ENCODE peak calls at places on chromosomes 12 and 14, in five cellular contexts. One of them, this sample, is unnamed.

GRCh38 chr12:88870000-88870737 is 289.9 kb upstream of the KITLG start:
- DNase-seq in AG09319: peak
- DNase-seq in progenitor cell of endocrine pancreas: no peak
- DNase-seq in suprapubic skin: no peak
- DNase-seq in lower leg skin: no peak
- DNase-seq in this sample: no peak

GRCh38 chr14:76900406-76901085 is 74.3 kb downstream of the LRRC74A start:
- DNase-seq in suprapubic skin: no peak
- DNase-seq in progenitor cell of endocrine pancreas: no peak
- DNase-seq in AG09319: no peak
- DNase-seq in lower leg skin: no peak
- DNase-seq in this sample: no peak

GRCh38 chr14:94768141-94768520 is 1.8 kb downstream of the GSC start:
- DNase-seq in progenitor cell of endocrine pancreas: no peak
- DNase-seq in lower leg skin: no peak
- DNase-seq in suprapubic skin: no peak
- DNase-seq in AG09319: no peak
- DNase-seq in this sample: no peak

GRCh38 chr14:68232643-68233055 is 413.1 kb downstream of the RAD51B start:
- DNase-seq in progenitor cell of endocrine pancreas: no peak
- DNase-seq in suprapubic skin: no peak
- DNase-seq in lower leg skin: peak
- DNase-seq in AG09319: peak
- DNase-seq in this sample: peak

GRCh38 chr12:5434647-5434968 is 2.7 kb downstream of the NTF3 start:
- DNase-seq in lower leg skin: no peak
- DNase-seq in suprapubic skin: no peak
- DNase-seq in progenitor cell of endocrine pancreas: no peak
- DNase-seq in AG09319: no peak
- DNase-seq in this sample: no peak

GRCh38 chr12:20376984-20377383 is 8.6 kb downstream of the PDE3A start:
- DNase-seq in lower leg skin: no peak
- DNase-seq in suprapubic skin: no peak
- DNase-seq in AG09319: no peak
- DNase-seq in progenitor cell of endocrine pancreas: no peak
- DNase-seq in this sample: no peak

GRCh38 chr12:27875677-27876076 is 95.6 kb upstream of the MANSC4 start:
- DNase-seq in lower leg skin: no peak
- DNase-seq in suprapubic skin: no peak
- DNase-seq in AG09319: no peak
- DNase-seq in progenitor cell of endocrine pancreas: no peak
- DNase-seq in this sample: no peak

GRCh38 chr12:23621910-23622309 is 327.6 kb downstream of the SOX5 start:
- DNase-seq in AG09319: no peak
- DNase-seq in lower leg skin: no peak
- DNase-seq in progenitor cell of endocrine pancreas: no peak
- DNase-seq in suprapubic skin: no peak
- DNase-seq in this sample: no peak

GRCh38 chr14:21066882-21067502 is 3.1 kb upstream of the ARHGEF40 start:
- DNase-seq in suprapubic skin: no peak
- DNase-seq in lower leg skin: no peak
- DNase-seq in AG09319: no peak
- DNase-seq in progenitor cell of endocrine pancreas: no peak
- DNase-seq in this sample: no peak

GRCh38 chr14:49975286-49975685 is 82.4 kb downstream of the ARF6 start:
- DNase-seq in progenitor cell of endocrine pancreas: no peak
- DNase-seq in suprapubic skin: no peak
- DNase-seq in lower leg skin: no peak
- DNase-seq in AG09319: peak
- DNase-seq in this sample: no peak

GRCh38 chr12:22532317-22532716 is 12.0 kb downstream of the C2CD5 start:
- DNase-seq in lower leg skin: no peak
- DNase-seq in progenitor cell of endocrine pancreas: no peak
- DNase-seq in suprapubic skin: no peak
- DNase-seq in AG09319: no peak
- DNase-seq in this sample: no peak

GRCh38 chr12:22527999-22528398 is 16.3 kb downstream of the C2CD5 start:
- DNase-seq in suprapubic skin: no peak
- DNase-seq in lower leg skin: no peak
- DNase-seq in progenitor cell of endocrine pancreas: no peak
- DNase-seq in AG09319: no peak
- DNase-seq in this sample: no peak

GRCh38 chr12:22526836-22527235 is 17.5 kb downstream of the C2CD5 start:
- DNase-seq in lower leg skin: no peak
- DNase-seq in progenitor cell of endocrine pancreas: no peak
- DNase-seq in AG09319: no peak
- DNase-seq in suprapubic skin: no peak
- DNase-seq in this sample: no peak

GRCh38 chr12:22531205-22531604 is 13.1 kb downstream of the C2CD5 start:
- DNase-seq in suprapubic skin: no peak
- DNase-seq in lower leg skin: no peak
- DNase-seq in AG09319: no peak
- DNase-seq in progenitor cell of endocrine pancreas: no peak
- DNase-seq in this sample: no peak

GRCh38 chr12:22529281-22530060 is 14.9 kb downstream of the C2CD5 start:
- DNase-seq in AG09319: no peak
- DNase-seq in suprapubic skin: no peak
- DNase-seq in progenitor cell of endocrine pancreas: no peak
- DNase-seq in lower leg skin: no peak
- DNase-seq in this sample: peak
- TF ChIP-seq CTCF in AG09319: peak
- TF ChIP-seq CTCF in suprapubic skin: peak
- TF ChIP-seq CTCF in progenitor cell of endocrine pancreas: peak
- TF ChIP-seq CTCF in lower leg skin: no peak
- TF ChIP-seq CTCF in this sample: peak

GRCh38 chr12:58920102-58920955 is at the start of gene LRIG3:
- DNase-seq in lower leg skin: peak
- DNase-seq in AG09319: peak
- DNase-seq in progenitor cell of endocrine pancreas: peak
- DNase-seq in suprapubic skin: peak
- DNase-seq in this sample: peak
- TF ChIP-seq CTCF in lower leg skin: no peak
- TF ChIP-seq CTCF in AG09319: no peak
- TF ChIP-seq CTCF in progenitor cell of endocrine pancreas: peak
- TF ChIP-seq CTCF in suprapubic skin: no peak
- TF ChIP-seq CTCF in this sample: no peak

DNA sequence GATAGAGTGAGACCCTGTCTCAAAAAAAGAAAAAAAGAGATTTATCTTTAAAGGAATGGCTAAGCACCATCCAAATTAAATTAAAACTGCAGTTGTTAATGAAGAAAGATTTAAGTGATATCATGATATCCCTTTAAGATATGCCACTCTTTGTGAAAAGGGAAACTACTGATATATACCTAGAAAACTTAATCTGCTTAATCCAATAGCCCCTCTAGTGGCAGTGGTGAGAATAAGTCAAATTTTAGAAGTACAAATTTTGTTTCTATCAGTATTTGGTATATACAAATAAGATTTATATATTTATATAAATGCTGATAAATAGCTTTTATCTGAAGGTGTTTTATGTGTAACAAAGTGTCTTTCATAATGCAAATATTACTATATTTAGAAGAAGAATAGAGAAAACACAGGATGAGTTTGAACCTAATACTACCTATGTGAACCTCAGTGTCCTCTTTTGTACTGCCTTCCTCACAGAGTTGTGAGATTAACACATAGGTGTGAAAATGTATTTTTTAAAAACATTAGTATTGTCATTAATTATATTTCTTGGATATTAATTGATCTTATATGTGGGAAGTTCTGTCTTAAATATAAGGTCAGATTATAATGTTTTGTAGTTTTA is 51.4 kb upstream of the GARIN2 start:
- DNase-seq in progenitor cell of endocrine pancreas: no peak
- DNase-seq in AG09319: no peak
- DNase-seq in lower leg skin: no peak
- DNase-seq in suprapubic skin: no peak
- DNase-seq in this sample: peak
- TF ChIP-seq CTCF in progenitor cell of endocrine pancreas: peak
- TF ChIP-seq CTCF in AG09319: peak
- TF ChIP-seq CTCF in lower leg skin: no peak
- TF ChIP-seq CTCF in suprapubic skin: no peak
- TF ChIP-seq CTCF in this sample: peak

DNA sequence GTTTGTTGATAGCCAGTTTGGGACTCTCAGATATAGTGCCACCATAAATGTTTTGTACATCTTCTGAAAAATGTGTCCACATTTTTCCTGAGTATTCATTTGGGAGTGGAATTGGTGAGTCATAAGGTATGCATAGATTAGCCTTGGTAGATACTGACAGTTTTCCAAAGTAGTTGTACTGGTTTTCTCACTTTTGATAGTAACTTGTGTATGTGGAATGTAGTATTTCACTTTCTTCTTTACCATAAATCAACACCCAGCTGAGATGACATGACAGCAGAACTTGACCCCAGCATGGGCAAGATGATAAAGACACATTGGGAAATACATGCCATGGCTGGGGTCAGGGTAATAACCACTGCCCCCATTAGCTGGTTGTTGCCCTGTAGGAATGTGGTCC is 5.4 kb downstream of the FBXW8 start:
- DNase-seq in AG09319: no peak
- DNase-seq in lower leg skin: no peak
- DNase-seq in suprapubic skin: no peak
- DNase-seq in progenitor cell of endocrine pancreas: no peak
- DNase-seq in this sample: no peak
- TF ChIP-seq CTCF in AG09319: no peak
- TF ChIP-seq CTCF in lower leg skin: no peak
- TF ChIP-seq CTCF in suprapubic skin: no peak
- TF ChIP-seq CTCF in progenitor cell of endocrine pancreas: no peak
- TF ChIP-seq CTCF in this sample: no peak

This sample was measured in GM10248.